ENCODE peak calls at places on chromosomes 13 and 19, in ten cellular contexts. Y, L, C, J, R, G, U, Z, B and N are unnamed samples.

GRCh38 chr19:39372941-39373340 is 18.0 kb downstream of the PAF1 start:
- DNase-seq in Y (no peak), L (peak), C (no peak), J (no peak), R (peak), G (peak), U (no peak), Z (no peak), B (no peak), N (no peak)

GRCh38 chr13:105545811-105546210 is 989.7 kb downstream of the EFNB2 start:
- DNase-seq in Y (no peak), L (no peak), C (no peak), J (no peak), R (no peak), G (no peak), U (no peak), Z (no peak), B (no peak), N (no peak)

GRCh38 chr13:66899955-66900354 is 330.2 kb downstream of the PCDH9 start:
- DNase-seq in Y (no peak), L (no peak), C (no peak), J (no peak), R (no peak), G (peak), U (no peak), Z (no peak), B (no peak), N (no peak)

GRCh38 chr19:42017040-42017439 is 23.0 kb upstream of the ATP1A3 start:
- DNase-seq in Y (peak), L (peak), C (no peak), J (no peak), R (no peak), G (no peak), U (no peak), Z (no peak), B (no peak), N (no peak)

GRCh38 chr13:21079761-21080730 is 18.7 kb upstream of the LATS2 start:
- DNase-seq in Y (peak), L (peak), C (no peak), J (no peak), R (peak), G (peak), U (no peak), Z (no peak), B (no peak), N (no peak)

GRCh38 chr19:21221653-21222052 is 79.8 kb downstream of the ZNF431 start:
- DNase-seq in Y (no peak), L (no peak), C (no peak), J (no peak), R (no peak), G (no peak), U (no peak), Z (no peak), B (no peak), N (no peak)

GRCh38 chr13:58087566-58087965 is 456.0 kb downstream of the PCDH17 start:
- DNase-seq in Y (no peak), L (no peak), C (no peak), J (no peak), R (no peak), G (no peak), U (no peak), Z (no peak), B (no peak), N (no peak)

GRCh38 chr19:1957562-1958248 is 16.7 kb downstream of the CSNK1G2 start:
- DNase-seq in Y (no peak), L (no peak), C (no peak), J (no peak), R (no peak), G (no peak), U (no peak), Z (peak), B (no peak), N (no peak)

GRCh38 chr13:48302920-48303330 is 626 bp upstream of the RB1 start:
- DNase-seq in Y (no peak), L (no peak), C (no peak), J (no peak), R (no peak), G (peak), U (no peak), Z (no peak), B (no peak), N (no peak)

GRCh38 chr19:16920816-16921529 is 32.2 kb downstream of the F2RL3 start:
- DNase-seq in Y (peak), L (peak), C (no peak), J (no peak), R (peak), G (peak), U (no peak), Z (no peak), B (no peak), N (no peak)

GRCh38 chr13:24557121-24557520 is 44.5 kb upstream of the PARP4 start:
- DNase-seq in Y (no peak), L (peak), C (no peak), J (no peak), R (peak), G (no peak), U (no peak), Z (no peak), B (no peak), N (peak)

GRCh38 chr19:8880864-8881488 is 48.8 kb downstream of the MBD3L1 start:
- DNase-seq in Y (no peak), L (no peak), C (no peak), J (no peak), R (no peak), G (no peak), U (no peak), Z (no peak), B (no peak), N (no peak)

GRCh38 chr19:2495130-2495641 is 19.3 kb downstream of the GADD45B start:
- DNase-seq in Y (peak), L (peak), C (no peak), J (peak), R (peak), G (peak), U (peak), Z (peak), B (peak), N (no peak)

GRCh38 chr13:28338202-28338601 is 156.7 kb downstream of the FLT1 start:
- DNase-seq in Y (no peak), L (no peak), C (no peak), J (no peak), R (peak), G (no peak), U (no peak), Z (no peak), B (no peak), N (no peak)

GRCh38 chr19:43699506-43700367 is 16.1 kb upstream of the IRGC start:
- DNase-seq in Y (no peak), L (peak), C (no peak), J (peak), R (peak), G (peak), U (peak), Z (peak), B (peak), N (peak)

GRCh38 chr13:42859760-42860159 is 78.4 kb downstream of the FAM216B start:
- DNase-seq in Y (no peak), L (no peak), C (no peak), J (no peak), R (no peak), G (no peak), U (no peak), Z (no peak), B (no peak), N (no peak)

GRCh38 chr19:46112527-46112926 is 12.0 kb downstream of the IGFL3 start:
- DNase-seq in Y (no peak), L (no peak), C (no peak), J (no peak), R (no peak), G (no peak), U (no peak), Z (no peak), B (no peak), N (no peak)

GRCh38 chr19:13984875-13985741 is 21.0 kb downstream of the RFX1 start:
- DNase-seq in Y (no peak), L (no peak), C (no peak), J (no peak), R (no peak), G (no peak), U (no peak), Z (no peak), B (no peak), N (no peak)

GRCh38 chr19:29545866-29546582 is 20.2 kb downstream of the VSTM2B start:
- DNase-seq in Y (no peak), L (no peak), C (no peak), J (no peak), R (no peak), G (no peak), U (no peak), Z (no peak), B (no peak), N (no peak)

GRCh38 chr19:3479819-3480215 is 508 bp downstream of the SMIM24 start:
- DNase-seq in Y (no peak), L (peak), C (peak), J (no peak), R (no peak), G (no peak), U (no peak), Z (no peak), B (no peak), N (no peak)

GRCh38 chr13:26719356-26719945 is 41.1 kb downstream of the GPR12 start:
- DNase-seq in Y (no peak), L (peak), C (no peak), J (no peak), R (no peak), G (peak), U (no peak), Z (no peak), B (no peak), N (peak)

GRCh38 chr13:35856084-35856483 is 275.1 kb downstream of the DCLK1 start:
- DNase-seq in Y (no peak), L (no peak), C (no peak), J (no peak), R (no peak), G (no peak), U (no peak), Z (no peak), B (no peak), N (no peak)

GRCh38 chr13:95536629-95537241 is 15.8 kb upstream of the CLDN10 start:
- DNase-seq in Y (peak), L (peak), C (peak), J (no peak), R (peak), G (peak), U (no peak), Z (no peak), B (peak), N (peak)

GRCh38 chr13:88068975-88069374 is 397.8 kb downstream of the SLITRK5 start:
- DNase-seq in Y (no peak), L (no peak), C (peak), J (no peak), R (no peak), G (no peak), U (no peak), Z (no peak), B (peak), N (no peak)

GRCh38 chr13:79128158-79128557 is 277.9 kb downstream of the RBM26 start:
- DNase-seq in Y (peak), L (peak), C (peak), J (no peak), R (peak), G (peak), U (no peak), Z (no peak), B (no peak), N (no peak)

GRCh38 chr19:38734176-38734425 is 10.2 kb downstream of the CAPN12 start:
- DNase-seq in Y (no peak), L (no peak), C (no peak), J (no peak), R (no peak), G (no peak), U (no peak), Z (no peak), B (no peak), N (no peak)

GRCh38 chr13:40115456-40115855 is 460.0 kb downstream of the COG6 start:
- DNase-seq in Y (no peak), L (peak), C (no peak), J (no peak), R (no peak), G (no peak), U (no peak), Z (no peak), B (no peak), N (no peak)

GRCh38 chr19:39518458-39518857 is 3.5 kb downstream of the SELENOV start:
- DNase-seq in Y (no peak), L (no peak), C (no peak), J (no peak), R (no peak), G (no peak), U (no peak), Z (no peak), B (no peak), N (no peak)

GRCh38 chr13:107999751-108000150 is 215.6 kb downstream of the LIG4 start:
- DNase-seq in Y (no peak), L (no peak), C (no peak), J (no peak), R (no peak), G (no peak), U (no peak), Z (no peak), B (no peak), N (no peak)

GRCh38 chr19:55552620-55553019 is 7.3 kb upstream of the SBK3 start:
- DNase-seq in Y (no peak), L (peak), C (no peak), J (no peak), R (peak), G (peak), U (no peak), Z (no peak), B (no peak), N (no peak)

GRCh38 chr13:41716236-41716635 is 244.7 kb downstream of the VWA8 start:
- DNase-seq in Y (no peak), L (no peak), C (no peak), J (no peak), R (no peak), G (no peak), U (no peak), Z (no peak), B (no peak), N (no peak)

GRCh38 chr19:53102701-53103140 is 501 bp downstream of the ZNF160 start:
- DNase-seq in Y (peak), L (peak), C (peak), J (peak), R (peak), G (peak), U (peak), Z (peak), B (peak), N (no peak)

GRCh38 chr13:34816543-34816942 is 125.5 kb upstream of the NBEA start:
- DNase-seq in Y (no peak), L (peak), C (no peak), J (no peak), R (no peak), G (no peak), U (no peak), Z (no peak), B (no peak), N (no peak)

GRCh38 chr13:44312898-44313551 is 60.6 kb upstream of the SERP2 start:
- DNase-seq in Y (peak), L (peak), C (no peak), J (no peak), R (peak), G (peak), U (no peak), Z (no peak), B (no peak), N (peak)

GRCh38 chr13:27573265-27573664 is 47.1 kb downstream of the LNX2 start:
- DNase-seq in Y (peak), L (peak), C (no peak), J (no peak), R (peak), G (peak), U (no peak), Z (no peak), B (no peak), N (no peak)

GRCh38 chr19:1521636-1522035 is 2.2 kb upstream of the PLK5 start:
- DNase-seq in Y (no peak), L (no peak), C (no peak), J (no peak), R (no peak), G (no peak), U (peak), Z (no peak), B (no peak), N (no peak)

GRCh38 chr13:37870895-37871550 is 1.5 kb upstream of the TRPC4 start:
- DNase-seq in Y (no peak), L (peak), C (no peak), J (no peak), R (peak), G (peak), U (no peak), Z (no peak), B (no peak), N (peak)

GRCh38 chr13:24274452-24274971 is 34.9 kb upstream of the C1QTNF9 start:
- DNase-seq in Y (no peak), L (no peak), C (peak), J (no peak), R (no peak), G (peak), U (peak), Z (no peak), B (no peak), N (no peak)

GRCh38 chr13:29886446-29886845 is 36.0 kb upstream of the UBL3 start:
- DNase-seq in Y (no peak), L (no peak), C (no peak), J (no peak), R (no peak), G (no peak), U (no peak), Z (no peak), B (no peak), N (no peak)

GRCh38 chr13:28022848-28023518 is 34.5 kb upstream of the URAD start:
- DNase-seq in Y (no peak), L (peak), C (no peak), J (no peak), R (no peak), G (peak), U (no peak), Z (no peak), B (peak), N (no peak)

DNA sequence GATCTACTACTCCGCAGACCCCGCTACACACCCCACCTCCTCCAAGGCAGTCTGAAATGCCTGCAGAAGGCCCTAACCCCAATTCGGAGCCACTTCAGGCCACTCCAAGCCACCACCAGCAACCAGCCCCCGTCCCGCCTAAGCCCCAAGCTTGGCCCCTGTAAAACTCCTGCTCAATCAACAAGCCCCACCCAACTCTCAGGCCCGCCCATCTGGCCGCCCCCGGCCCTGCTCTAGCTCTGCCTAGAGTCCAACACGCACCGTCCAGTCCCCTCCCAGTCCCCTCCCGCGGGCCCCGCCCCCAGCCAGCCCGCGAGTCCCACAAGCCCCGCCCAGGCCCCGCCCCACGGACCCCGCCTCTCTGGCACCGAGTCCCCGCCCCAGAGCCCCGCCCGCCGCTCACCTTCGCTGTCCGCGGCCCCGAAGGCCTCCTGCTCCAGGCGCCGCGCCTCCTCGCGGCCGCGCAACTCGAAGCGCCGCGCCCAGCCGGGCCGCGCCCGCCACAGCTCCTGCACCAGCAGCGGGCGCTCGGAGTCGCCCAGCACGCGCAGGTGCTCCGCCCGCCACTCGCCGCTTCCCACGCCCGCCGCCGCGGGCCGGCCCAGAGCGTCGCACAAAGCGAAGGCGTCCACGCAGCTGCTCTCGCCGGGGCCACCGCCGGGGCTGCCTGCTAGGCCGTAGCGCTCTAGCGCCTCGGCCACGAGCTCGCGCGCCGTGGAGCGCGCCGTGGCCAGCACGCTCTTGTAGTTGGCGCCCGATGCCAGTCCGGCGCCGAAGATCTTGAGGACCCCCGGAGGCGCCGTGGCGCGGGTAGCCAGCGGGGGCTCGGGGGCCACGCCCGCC is 1.6 kb downstream of the RASIP1 start:
- DNase-seq in Y (peak), L (peak), C (peak), J (peak), R (peak), G (peak), U (peak), Z (peak), B (peak), N (no peak)
- H3K4me3 ChIP-seq in Y (peak), L (peak), C (peak), J (no peak), R (no peak), G (peak), U (peak), Z (peak), B (peak), N (peak)

GRCh38 chr13:49627831-49628652 is at the start of gene ARL11:
- DNase-seq in Y (no peak), L (no peak), C (peak), J (peak), R (no peak), G (no peak), U (peak), Z (peak), B (no peak), N (no peak)
- H3K4me3 ChIP-seq in Y (no peak), L (no peak), C (peak), J (no peak), R (no peak), G (no peak), U (peak), Z (peak), B (no peak), N (no peak)

GRCh38 chr19:48644839-48645651 is 942 bp downstream of the CA11 start:
- DNase-seq in Y (peak), L (peak), C (peak), J (peak), R (peak), G (peak), U (peak), Z (no peak), B (peak), N (no peak)
- H3K4me3 ChIP-seq in Y (peak), L (peak), C (peak), J (no peak), R (peak), G (no peak), U (peak), Z (peak), B (peak), N (peak)

DNA sequence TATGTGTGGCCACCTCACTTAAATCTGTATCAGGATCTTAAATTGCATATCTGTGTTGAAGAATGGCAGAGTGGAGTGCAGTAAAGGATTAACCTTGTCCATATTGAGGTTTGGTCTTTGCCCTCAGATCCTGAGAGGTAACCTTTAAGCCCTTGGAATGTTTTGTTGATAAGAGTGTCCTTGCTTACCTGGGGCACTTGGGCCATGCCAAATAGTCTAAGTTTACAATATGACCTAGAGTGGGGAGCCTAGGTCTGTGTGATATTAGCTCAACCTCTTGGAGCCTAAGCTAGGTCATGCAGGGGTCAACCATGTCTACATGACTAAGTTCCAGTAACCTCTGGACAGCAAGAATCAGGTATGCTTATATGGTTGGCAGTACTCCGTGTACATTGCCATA is 792.5 kb downstream of the DIAPH3 start:
- DNase-seq in Y (no peak), L (no peak), C (no peak), J (no peak), R (no peak), G (no peak), U (no peak), Z (no peak), B (no peak), N (no peak)
- H3K4me3 ChIP-seq in Y (no peak), L (no peak), C (no peak), J (no peak), R (no peak), G (no peak), U (no peak), Z (no peak), B (no peak), N (no peak)

DNA sequence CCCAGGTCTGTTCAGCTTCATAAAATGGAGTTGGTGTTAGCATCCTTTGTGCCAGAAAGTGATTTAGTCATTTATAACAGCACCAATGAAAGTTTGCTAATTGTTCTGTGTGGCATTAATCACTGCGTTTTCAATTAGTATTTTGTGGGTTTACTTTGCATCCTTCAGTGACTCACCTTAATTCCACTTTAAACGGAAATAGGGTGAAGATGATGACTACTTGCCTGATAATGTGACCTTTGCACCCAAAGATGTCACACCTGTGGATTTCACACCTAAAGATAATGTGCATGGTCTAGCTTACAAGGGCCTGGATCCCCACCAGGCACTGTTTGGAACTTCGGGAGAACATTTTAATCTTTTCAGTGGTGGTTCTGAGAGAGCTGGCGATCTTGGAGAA is 15.0 kb downstream of the GPATCH1 start:
- DNase-seq in Y (peak), L (no peak), C (no peak), J (no peak), R (no peak), G (no peak), U (no peak), Z (no peak), B (no peak), N (no peak)
- H3K4me3 ChIP-seq in Y (no peak), L (no peak), C (no peak), J (no peak), R (no peak), G (no peak), U (no peak), Z (no peak), B (no peak), N (no peak)

GRCh38 chr13:72781461-72782439 is at the start of the genes DIS3 and PIBF1:
- DNase-seq in Y (peak), L (peak), C (peak), J (peak), R (peak), G (peak), U (peak), Z (peak), B (peak), N (peak)

GRCh38 chr13:72782717-72783116 is 784 bp downstream of the PIBF1 start:
- DNase-seq in Y (no peak), L (peak), C (peak), J (no peak), R (peak), G (peak), U (no peak), Z (no peak), B (no peak), N (no peak)
- H3K4me3 ChIP-seq in Y (peak), L (peak), C (peak), J (no peak), R (peak), G (peak), U (peak), Z (peak), B (peak), N (peak)